ENCODE peak calls at places on chromosomes 12 and 14, in seven cellular contexts. One of them, this sample, is unnamed.

GRCh38 chr12:103924761-103925641 is 5.2 kb upstream of the HSP90B1 start:
- DNase-seq in tibial artery: no peak
- DNase-seq in A549: peak
- DNase-seq in neural progenitor cell: no peak
- DNase-seq in GM13977: peak
- DNase-seq in cardiac muscle cell: no peak
- DNase-seq in HFFc6: peak
- DNase-seq in this sample: no peak

GRCh38 chr12:79933580-79934264 is 1.2 kb downstream of the PPP1R12A start:
- DNase-seq in tibial artery: no peak
- DNase-seq in A549: no peak
- DNase-seq in neural progenitor cell: peak
- DNase-seq in GM13977: no peak
- DNase-seq in cardiac muscle cell: peak
- DNase-seq in HFFc6: no peak
- DNase-seq in this sample: no peak

GRCh38 chr12:57370696-57371095 is 60.1 kb downstream of the R3HDM2 start:
- DNase-seq in tibial artery: no peak
- DNase-seq in A549: no peak
- DNase-seq in neural progenitor cell: no peak
- DNase-seq in GM13977: no peak
- DNase-seq in cardiac muscle cell: no peak
- DNase-seq in HFFc6: peak
- DNase-seq in this sample: no peak

GRCh38 chr12:24478254-24478653 is 470.6 kb downstream of the BCAT1 start:
- DNase-seq in tibial artery: no peak
- DNase-seq in A549: no peak
- DNase-seq in neural progenitor cell: no peak
- DNase-seq in GM13977: no peak
- DNase-seq in cardiac muscle cell: no peak
- DNase-seq in HFFc6: no peak
- DNase-seq in this sample: no peak

GRCh38 chr12:70365648-70366518 is at the start of gene KCNMB4:
- DNase-seq in tibial artery: peak
- DNase-seq in A549: peak
- DNase-seq in neural progenitor cell: peak
- DNase-seq in GM13977: peak
- DNase-seq in cardiac muscle cell: peak
- DNase-seq in HFFc6: no peak
- DNase-seq in this sample: no peak

GRCh38 chr12:50960130-50960529 is 7.8 kb downstream of the HIGD1C start:
- DNase-seq in tibial artery: no peak
- DNase-seq in A549: no peak
- DNase-seq in neural progenitor cell: no peak
- DNase-seq in GM13977: no peak
- DNase-seq in cardiac muscle cell: peak
- DNase-seq in HFFc6: no peak
- DNase-seq in this sample: no peak

GRCh38 chr12:52836042-52836466 is 1.9 kb upstream of the KRT79 start:
- DNase-seq in tibial artery: no peak
- DNase-seq in A549: no peak
- DNase-seq in neural progenitor cell: no peak
- DNase-seq in GM13977: no peak
- DNase-seq in cardiac muscle cell: no peak
- DNase-seq in HFFc6: peak
- DNase-seq in this sample: no peak

GRCh38 chr12:123891011-123891410 is 81.6 kb downstream of the CCDC92 start:
- DNase-seq in tibial artery: no peak
- DNase-seq in A549: no peak
- DNase-seq in neural progenitor cell: no peak
- DNase-seq in GM13977: no peak
- DNase-seq in cardiac muscle cell: no peak
- DNase-seq in HFFc6: no peak
- DNase-seq in this sample: no peak

GRCh38 chr12:59407799-59408198 is 188.0 kb upstream of the SLC16A7 start:
- DNase-seq in tibial artery: no peak
- DNase-seq in A549: no peak
- DNase-seq in neural progenitor cell: no peak
- DNase-seq in GM13977: no peak
- DNase-seq in cardiac muscle cell: no peak
- DNase-seq in HFFc6: no peak
- DNase-seq in this sample: no peak

GRCh38 chr14:95482967-95483842 is 33.2 kb downstream of the SYNE3 start:
- DNase-seq in tibial artery: peak
- DNase-seq in A549: peak
- DNase-seq in neural progenitor cell: no peak
- DNase-seq in GM13977: no peak
- DNase-seq in cardiac muscle cell: no peak
- DNase-seq in HFFc6: peak
- DNase-seq in this sample: peak

GRCh38 chr14:99419905-99420304 is 60.8 kb downstream of the SETD3 start:
- DNase-seq in tibial artery: no peak
- DNase-seq in A549: no peak
- DNase-seq in neural progenitor cell: no peak
- DNase-seq in GM13977: no peak
- DNase-seq in cardiac muscle cell: no peak
- DNase-seq in HFFc6: no peak
- DNase-seq in this sample: no peak

GRCh38 chr14:103056322-103057027 is 874 bp downstream of the CDC42BPB start:
- DNase-seq in tibial artery: peak
- DNase-seq in A549: peak
- DNase-seq in neural progenitor cell: peak
- DNase-seq in GM13977: no peak
- DNase-seq in cardiac muscle cell: peak
- DNase-seq in HFFc6: peak
- DNase-seq in this sample: no peak

GRCh38 chr14:103541944-103542544 is 13.0 kb downstream of the TRMT61A start:
- DNase-seq in tibial artery: no peak
- DNase-seq in A549: no peak
- DNase-seq in neural progenitor cell: peak
- DNase-seq in GM13977: no peak
- DNase-seq in cardiac muscle cell: no peak
- DNase-seq in HFFc6: no peak
- DNase-seq in this sample: no peak

GRCh38 chr12:75684678-75685620 is 173.5 kb upstream of the KRR1 start:
- DNase-seq in tibial artery: no peak
- DNase-seq in A549: no peak
- DNase-seq in neural progenitor cell: no peak
- DNase-seq in GM13977: no peak
- DNase-seq in cardiac muscle cell: no peak
- DNase-seq in HFFc6: peak
- DNase-seq in this sample: no peak
- TF ChIP-seq CTCF in tibial artery: no peak
- TF ChIP-seq CTCF in A549: no peak
- TF ChIP-seq CTCF in neural progenitor cell: no peak
- TF ChIP-seq CTCF in GM13977: no peak
- TF ChIP-seq CTCF in cardiac muscle cell: no peak
- TF ChIP-seq CTCF in HFFc6: no peak
- TF ChIP-seq CTCF in this sample: no peak

DNA sequence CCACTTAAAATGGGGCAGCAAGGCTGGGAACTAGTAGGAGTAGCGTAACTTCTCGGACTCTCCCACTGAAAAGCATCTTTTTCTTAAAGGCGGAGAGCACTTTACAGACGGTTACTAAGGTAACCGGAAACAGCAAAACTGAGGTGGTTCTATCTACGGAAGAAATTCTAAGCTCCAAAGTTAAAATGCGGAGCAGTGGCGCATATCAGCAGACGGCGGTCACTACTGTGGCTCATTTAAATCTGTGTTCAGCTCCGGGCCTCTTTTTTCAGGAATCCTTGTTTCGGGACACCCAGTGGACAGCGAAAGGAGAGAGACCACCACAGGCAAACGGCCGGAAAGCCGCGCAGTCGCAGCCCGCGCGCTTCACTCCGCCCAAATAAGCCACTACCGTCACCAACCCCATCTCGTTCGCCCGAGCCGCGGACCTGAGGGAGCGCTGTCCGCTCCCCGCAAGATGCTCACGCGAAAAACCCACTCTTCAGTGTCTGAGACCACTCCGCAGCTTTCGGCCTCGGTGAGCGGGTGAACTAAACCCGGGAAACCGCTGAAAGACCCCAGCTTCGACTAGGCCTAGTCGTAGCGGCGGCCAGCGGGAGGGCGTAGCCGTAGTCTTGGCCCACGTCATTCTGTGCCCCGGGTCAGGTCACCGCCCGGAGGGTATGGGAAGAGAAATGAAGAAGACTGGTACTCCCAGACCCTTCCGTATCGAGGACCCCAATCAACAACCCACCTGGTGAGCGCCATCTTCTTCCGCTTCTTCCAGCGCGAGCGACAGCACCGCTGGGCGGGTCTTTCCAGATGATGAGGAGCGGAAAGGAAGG is at the start of gene SNW1:
- DNase-seq in tibial artery: peak
- DNase-seq in A549: peak
- DNase-seq in neural progenitor cell: peak
- DNase-seq in GM13977: peak
- DNase-seq in cardiac muscle cell: peak
- DNase-seq in HFFc6: peak
- DNase-seq in this sample: peak
- TF ChIP-seq CTCF in tibial artery: no peak
- TF ChIP-seq CTCF in A549: no peak
- TF ChIP-seq CTCF in neural progenitor cell: peak
- TF ChIP-seq CTCF in GM13977: no peak
- TF ChIP-seq CTCF in cardiac muscle cell: no peak
- TF ChIP-seq CTCF in HFFc6: no peak
- TF ChIP-seq CTCF in this sample: no peak

GRCh38 chr12:6355491-6356373 is 13.9 kb upstream of the TNFRSF1A start:
- DNase-seq in tibial artery: no peak
- DNase-seq in A549: no peak
- DNase-seq in neural progenitor cell: no peak
- DNase-seq in GM13977: no peak
- DNase-seq in cardiac muscle cell: no peak
- DNase-seq in HFFc6: no peak
- DNase-seq in this sample: no peak
- TF ChIP-seq CTCF in tibial artery: no peak
- TF ChIP-seq CTCF in A549: no peak
- TF ChIP-seq CTCF in neural progenitor cell: no peak
- TF ChIP-seq CTCF in GM13977: no peak
- TF ChIP-seq CTCF in cardiac muscle cell: no peak
- TF ChIP-seq CTCF in HFFc6: no peak
- TF ChIP-seq CTCF in this sample: no peak

GRCh38 chr12:102374190-102374589 is 106.2 kb downstream of the IGF1 start:
- DNase-seq in tibial artery: no peak
- DNase-seq in A549: no peak
- DNase-seq in neural progenitor cell: no peak
- DNase-seq in GM13977: no peak
- DNase-seq in cardiac muscle cell: no peak
- DNase-seq in HFFc6: no peak
- DNase-seq in this sample: no peak
- TF ChIP-seq CTCF in tibial artery: no peak
- TF ChIP-seq CTCF in A549: no peak
- TF ChIP-seq CTCF in neural progenitor cell: no peak
- TF ChIP-seq CTCF in GM13977: no peak
- TF ChIP-seq CTCF in cardiac muscle cell: no peak
- TF ChIP-seq CTCF in HFFc6: no peak
- TF ChIP-seq CTCF in this sample: no peak

GRCh38 chr12:1011091-1011490 is 20.1 kb downstream of the ERC1 start:
- DNase-seq in tibial artery: no peak
- DNase-seq in A549: no peak
- DNase-seq in neural progenitor cell: no peak
- DNase-seq in GM13977: no peak
- DNase-seq in cardiac muscle cell: no peak
- DNase-seq in HFFc6: no peak
- DNase-seq in this sample: no peak
- TF ChIP-seq CTCF in tibial artery: no peak
- TF ChIP-seq CTCF in A549: no peak
- TF ChIP-seq CTCF in neural progenitor cell: no peak
- TF ChIP-seq CTCF in GM13977: no peak
- TF ChIP-seq CTCF in cardiac muscle cell: no peak
- TF ChIP-seq CTCF in HFFc6: no peak
- TF ChIP-seq CTCF in this sample: no peak

GRCh38 chr12:54765652-54766051 is 88.7 kb upstream of the MUCL1 start:
- DNase-seq in tibial artery: no peak
- DNase-seq in A549: no peak
- DNase-seq in neural progenitor cell: no peak
- DNase-seq in GM13977: no peak
- DNase-seq in cardiac muscle cell: no peak
- DNase-seq in HFFc6: no peak
- DNase-seq in this sample: no peak

GRCh38 chr12:54762390-54762789 is 91.9 kb upstream of the MUCL1 start:
- DNase-seq in tibial artery: no peak
- DNase-seq in A549: no peak
- DNase-seq in neural progenitor cell: no peak
- DNase-seq in GM13977: no peak
- DNase-seq in cardiac muscle cell: no peak
- DNase-seq in HFFc6: no peak
- DNase-seq in this sample: no peak

DNA sequence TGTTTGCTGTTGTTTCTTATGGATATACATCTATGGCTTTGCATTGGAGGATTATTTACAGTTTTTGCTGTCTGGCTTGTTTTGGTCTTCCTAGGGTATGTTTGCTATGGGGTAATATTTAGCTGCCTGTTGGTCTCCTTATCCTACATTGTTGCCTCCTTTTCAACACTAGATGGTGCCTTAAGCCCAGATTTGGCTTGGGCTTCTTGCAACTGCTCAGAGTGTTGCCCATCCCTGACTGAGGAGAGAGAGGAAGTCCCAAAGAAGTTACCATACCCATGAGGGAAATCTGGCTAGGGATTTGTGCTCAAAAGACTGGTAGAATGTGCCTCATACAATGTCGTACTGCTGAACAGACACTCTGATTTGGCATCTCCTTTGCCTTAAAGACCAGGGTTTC is 94.6 kb upstream of the MUCL1 start:
- DNase-seq in tibial artery: no peak
- DNase-seq in A549: peak
- DNase-seq in neural progenitor cell: peak
- DNase-seq in GM13977: peak
- DNase-seq in cardiac muscle cell: peak
- DNase-seq in HFFc6: peak
- DNase-seq in this sample: no peak
- TF ChIP-seq CTCF in tibial artery: no peak
- TF ChIP-seq CTCF in A549: peak
- TF ChIP-seq CTCF in neural progenitor cell: peak
- TF ChIP-seq CTCF in GM13977: peak
- TF ChIP-seq CTCF in cardiac muscle cell: peak
- TF ChIP-seq CTCF in HFFc6: peak
- TF ChIP-seq CTCF in this sample: no peak

GRCh38 chr14:42378880-42379279 is 772.2 kb downstream of the LRFN5 start:
- DNase-seq in tibial artery: no peak
- DNase-seq in A549: no peak
- DNase-seq in neural progenitor cell: no peak
- DNase-seq in GM13977: no peak
- DNase-seq in cardiac muscle cell: no peak
- DNase-seq in HFFc6: no peak
- DNase-seq in this sample: no peak

GRCh38 chr14:42374332-42374731 is 767.7 kb downstream of the LRFN5 start:
- DNase-seq in tibial artery: no peak
- DNase-seq in A549: no peak
- DNase-seq in neural progenitor cell: no peak
- DNase-seq in GM13977: no peak
- DNase-seq in cardiac muscle cell: no peak
- DNase-seq in HFFc6: no peak
- DNase-seq in this sample: no peak

DNA sequence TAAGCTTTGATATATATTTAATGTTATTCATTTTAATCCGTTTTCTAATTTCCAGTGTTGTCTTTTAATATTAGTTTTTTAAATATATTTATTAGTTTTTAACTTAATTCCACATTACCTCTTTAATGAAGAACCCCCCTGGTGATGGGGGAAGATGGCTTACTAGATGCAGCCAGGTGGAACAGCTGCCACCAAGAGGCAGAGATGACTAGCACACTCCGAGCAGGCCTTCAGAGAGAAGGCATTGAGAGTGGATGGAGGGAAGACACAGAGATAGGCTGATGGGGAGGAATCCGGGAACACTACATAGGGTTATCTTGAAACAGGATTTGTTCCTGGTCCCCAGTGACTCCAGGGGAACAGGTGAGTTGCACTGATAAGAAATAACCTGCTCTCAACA is 771.6 kb downstream of the LRFN5 start:
- DNase-seq in tibial artery: no peak
- DNase-seq in A549: peak
- DNase-seq in neural progenitor cell: no peak
- DNase-seq in GM13977: no peak
- DNase-seq in cardiac muscle cell: no peak
- DNase-seq in HFFc6: no peak
- DNase-seq in this sample: no peak
- TF ChIP-seq CTCF in tibial artery: no peak
- TF ChIP-seq CTCF in A549: no peak
- TF ChIP-seq CTCF in neural progenitor cell: peak
- TF ChIP-seq CTCF in GM13977: no peak
- TF ChIP-seq CTCF in cardiac muscle cell: no peak
- TF ChIP-seq CTCF in HFFc6: no peak
- TF ChIP-seq CTCF in this sample: no peak